ENCODE peak calls at places on chromosomes 4 and X, in nine cellular contexts. P, S, J, Z, G, Q, A, U and H are unnamed samples.

GRCh38 chr4:158169931-158170690 is 2.7 kb downstream of the GASK1B start:
- DNase-seq in U (no peak), S (no peak), P (no peak), G (no peak), Q (no peak), J (no peak), A (no peak), Z (no peak), H (no peak)

GRCh38 chrX:9370888-9371287 is 94.0 kb upstream of the TBL1X start:
- DNase-seq in A (no peak), P (peak), Q (no peak), Z (no peak), J (no peak), S (no peak), U (no peak), G (no peak), H (no peak)

GRCh38 chr4:53563824-53564223 is 27.5 kb downstream of the LNX1 start:
- DNase-seq in Z (no peak), U (no peak), J (no peak), S (peak), P (no peak), G (no peak), A (no peak), Q (no peak), H (no peak)

GRCh38 chr4:164935363-164935762 is 42.1 kb downstream of the TRIM61 start:
- DNase-seq in U (no peak), J (no peak), Z (no peak), S (peak), P (peak), G (no peak), A (no peak), Q (no peak), H (no peak)

GRCh38 chr4:26412381-26413372 is 77.6 kb downstream of the CCKAR start:
- DNase-seq in J (no peak), Z (no peak), U (peak), Q (no peak), A (peak), S (no peak), G (peak), P (no peak), H (no peak)

GRCh38 chr4:76445911-76446310 is 10.9 kb downstream of the SHROOM3 start:
- DNase-seq in Q (no peak), U (no peak), S (no peak), Z (no peak), P (no peak), J (no peak), A (no peak), G (no peak), H (no peak)

GRCh38 chr4:1381944-1382541 is 24.2 kb downstream of the NKX1-1 start:
- DNase-seq in U (no peak), J (no peak), S (no peak), A (no peak), P (no peak), Z (no peak), G (no peak), Q (peak), H (no peak)

GRCh38 chr4:6427439-6428090 is 44.8 kb downstream of the PPP2R2C start:
- DNase-seq in P (no peak), U (no peak), Z (no peak), A (no peak), Q (no peak), J (no peak), G (no peak), S (no peak), H (no peak)

GRCh38 chr4:94582517-94582916 is 130.8 kb downstream of the PDLIM5 start:
- DNase-seq in A (no peak), P (no peak), S (no peak), Q (no peak), J (no peak), Z (no peak), U (no peak), G (no peak), H (no peak)

GRCh38 chr4:65311120-65311519 is 359.2 kb downstream of the EPHA5 start:
- DNase-seq in Z (no peak), J (no peak), U (no peak), S (no peak), Q (no peak), A (no peak), G (no peak), P (no peak), H (no peak)